ENCODE peak calls at places on chromosomes 11 and 22, in four cellular contexts. G is right atrium auricular region; A is fibroblast of mammary gland; B is CD4-positive, alpha-beta T cell. T is an unnamed sample.

GRCh38 chr11:116517584-116517983 is 255.2 kb downstream of the BUD13 start:
- DNase-seq in G (no peak), A (no peak), B (no peak), T (no peak)

GRCh38 chr11:121630041-121630440 is 177.3 kb upstream of the SORL1-AS1 start:
- DNase-seq in A (peak), G (no peak), B (no peak), T (no peak)

GRCh38 chr11:112555491-112556364 is 295.1 kb upstream of the PLET1 start:
- DNase-seq in B (peak), G (peak), A (peak), T (peak)

GRCh38 chr22:33440756-33441155 is 382.6 kb upstream of the SYN3 start:
- DNase-seq in A (peak), G (no peak), B (no peak), T (no peak)

GRCh38 chr22:49850021-49850911 is 3.4 kb upstream of the ZBED4 start:
- DNase-seq in A (no peak), B (no peak), G (no peak), T (no peak)

GRCh38 chr11:78798567-78799170 is 224.0 kb upstream of the NARS2 start:
- DNase-seq in B (no peak), G (peak), A (peak), T (no peak)

GRCh38 chr22:20628081-20628939 is 120.9 kb downstream of the MED15 start:
- DNase-seq in A (no peak), B (no peak), G (no peak), T (no peak)

GRCh38 chr11:61596990-61597389 is 16.1 kb upstream of the SYT7 start:
- DNase-seq in A (no peak), G (no peak), B (no peak), T (no peak)

GRCh38 chr11:58578136-58578634 is 678 bp upstream of the ZFP91 start:
- DNase-seq in G (peak), B (peak), A (peak), T (peak)

GRCh38 chr11:134373591-134374052 is 38.4 kb downstream of the B3GAT1 start:
- DNase-seq in B (no peak), A (no peak), G (no peak), T (no peak)

GRCh38 chr22:46706060-46706459 is 32.0 kb downstream of the CERK start:
- DNase-seq in G (no peak), B (no peak), A (no peak), T (no peak)

GRCh38 chr11:9002920-9003572 is 755 bp downstream of the NRIP3 start:
- DNase-seq in B (no peak), G (no peak), A (no peak), T (no peak)

GRCh38 chr11:1153105-1153950 is 4.4 kb upstream of the MUC5AC start:
- DNase-seq in A (no peak), G (peak), B (no peak), T (no peak)

GRCh38 chr11:112355726-112356125 is 95.1 kb upstream of the PLET1 start:
- DNase-seq in A (peak), G (no peak), B (no peak), T (no peak)

GRCh38 chr11:110131386-110132123 is 38.4 kb downstream of the ZC3H12C start:
- DNase-seq in G (no peak), A (no peak), B (no peak), T (no peak)

GRCh38 chr11:18699269-18699596 is 654 bp downstream of the TMEM86A start:
- DNase-seq in A (no peak), G (no peak), B (no peak), T (no peak)

GRCh38 chr11:2166091-2166851 is 5.3 kb upstream of the INS start:
- DNase-seq in B (peak), G (no peak), A (no peak), T (no peak)

GRCh38 chr11:29448246-29448877 is 568.5 kb downstream of the KCNA4 start:
- DNase-seq in B (no peak), A (peak), G (no peak), T (no peak)
- TF ChIP-seq CTCF in B (no peak), A (peak), G (no peak), T (no peak)

DNA sequence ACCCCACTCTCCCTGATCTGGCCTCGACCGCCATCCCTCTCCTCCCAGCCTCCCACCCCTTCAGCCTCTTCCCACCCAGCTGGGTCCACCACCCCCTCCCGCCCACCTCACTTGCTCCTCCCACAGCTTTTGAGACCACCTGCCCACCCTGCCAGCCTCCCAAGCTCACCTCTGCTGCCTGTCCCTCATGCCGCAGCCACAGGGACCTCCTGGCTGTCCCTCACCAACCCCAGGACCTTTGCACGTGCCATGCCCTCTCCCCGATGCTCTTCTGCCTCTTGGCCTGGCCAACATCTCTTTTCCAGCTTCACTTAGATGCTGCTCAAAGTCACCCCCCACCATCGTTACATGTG is 6.5 kb downstream of the PNPLA5 start:
- DNase-seq in B (no peak), A (no peak), G (no peak), T (no peak)
- TF ChIP-seq CTCF in B (no peak), A (no peak), G (no peak), T (no peak)

DNA sequence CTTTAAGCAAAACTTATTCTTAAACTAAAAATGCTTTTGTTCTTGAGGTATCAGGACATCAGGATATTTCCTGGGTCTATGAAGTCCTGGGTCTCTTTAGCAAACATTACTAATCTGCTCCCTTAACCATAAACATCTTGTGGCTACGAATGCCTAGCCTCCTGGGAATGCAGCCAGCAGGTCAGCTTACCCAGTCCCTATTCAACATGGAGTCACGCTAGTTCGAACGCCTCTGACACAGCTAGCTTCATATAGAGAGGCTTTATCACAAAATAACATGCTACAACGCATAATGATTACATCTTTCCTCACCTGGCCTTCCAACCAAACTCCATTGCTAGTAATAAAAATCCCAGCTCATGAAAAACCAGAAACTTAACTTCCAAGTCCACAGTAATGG is 17.5 kb upstream of the FIBIN start:
- DNase-seq in B (no peak), G (no peak), A (peak), T (no peak)
- TF ChIP-seq CTCF in B (no peak), G (no peak), A (no peak), T (no peak)

DNA sequence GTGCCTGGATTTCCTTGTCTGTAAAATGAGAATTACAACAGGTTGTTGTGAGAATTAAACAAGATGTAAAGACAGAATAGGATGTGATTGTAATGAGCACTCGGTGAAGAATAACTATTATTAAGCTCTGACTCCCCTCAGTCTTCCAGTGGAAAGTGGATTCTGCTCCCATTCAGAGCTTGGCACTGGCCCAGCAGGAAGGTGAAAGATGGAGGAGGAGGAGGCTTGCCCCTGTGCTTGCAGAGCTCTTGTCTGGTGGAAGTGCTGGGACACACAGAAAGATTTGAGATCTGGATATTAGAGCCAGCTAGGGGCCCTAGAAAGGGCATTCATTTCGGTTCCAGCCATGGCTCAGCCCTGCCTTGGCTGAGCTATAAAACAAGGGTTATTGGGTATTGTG is 28.2 kb downstream of the PHLDB1 start:
- DNase-seq in G (no peak), A (no peak), B (no peak), T (no peak)
- TF ChIP-seq CTCF in G (no peak), A (no peak), B (no peak), T (no peak)

GRCh38 chr11:86727105-86727504 is 54.7 kb upstream of the ME3 start:
- DNase-seq in G (no peak), B (no peak), A (no peak), T (no peak)
- TF ChIP-seq CTCF in G (no peak), B (no peak), A (no peak), T (no peak)

DNA sequence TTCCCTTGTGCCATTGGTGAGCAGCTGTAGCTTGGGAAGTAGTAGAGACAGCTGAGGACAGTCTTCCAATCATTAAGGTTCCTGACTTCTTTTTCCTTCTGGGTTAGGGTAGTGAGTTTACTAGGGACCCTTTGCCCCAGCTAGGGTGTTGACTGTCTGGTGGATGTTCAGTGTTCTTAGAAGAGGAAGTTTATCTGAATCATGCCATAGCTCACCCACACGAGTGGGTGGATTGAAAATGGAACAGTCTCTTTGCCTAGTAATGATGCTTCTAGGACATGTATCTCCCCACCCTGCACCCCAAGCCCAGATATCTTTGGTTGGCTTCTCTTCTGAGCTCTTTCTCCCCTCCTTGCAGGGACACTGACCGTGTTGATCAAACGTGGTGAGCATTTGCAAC is 57.2 kb upstream of the HORMAD2 start:
- DNase-seq in G (no peak), B (no peak), A (peak), T (no peak)
- TF ChIP-seq CTCF in G (no peak), B (no peak), A (no peak), T (no peak)

GRCh38 chr11:72041364-72042058 is 38.8 kb downstream of the NUMA1 start:
- DNase-seq in A (peak), G (peak), B (peak), T (peak)

GRCh38 chr11:72042059-72042425 is 38.3 kb downstream of the NUMA1 start:
- DNase-seq in A (no peak), B (no peak), G (no peak), T (no peak)

GRCh38 chr11:72039108-72039850 is 40.6 kb downstream of the IL18BP start:
- DNase-seq in G (no peak), B (no peak), A (peak), T (no peak)

GRCh38 chr11:72038491-72038890 is 39.8 kb downstream of the IL18BP start:
- DNase-seq in B (no peak), A (peak), G (peak), T (no peak)

GRCh38 chr11:72040497-72041363 is 39.6 kb downstream of the NUMA1 start:
- DNase-seq in B (peak), A (peak), G (peak), T (peak)
- TF ChIP-seq CTCF in B (no peak), A (no peak), G (no peak), T (no peak)

GRCh38 chr11:68893282-68893681 is 10.3 kb downstream of the MRPL21 start:
- DNase-seq in A (no peak), B (no peak), G (no peak), T (no peak)

GRCh38 chr11:68889948-68890446 is 13.6 kb downstream of the MRPL21 start:
- DNase-seq in G (peak), A (peak), B (no peak), T (no peak)

GRCh38 chr11:68892576-68892975 is 11.1 kb downstream of the MRPL21 start:
- DNase-seq in G (no peak), B (no peak), A (no peak), T (no peak)

GRCh38 chr11:68891356-68891948 is 12.2 kb downstream of the MRPL21 start:
- DNase-seq in G (no peak), A (no peak), B (no peak), T (no peak)

DNA sequence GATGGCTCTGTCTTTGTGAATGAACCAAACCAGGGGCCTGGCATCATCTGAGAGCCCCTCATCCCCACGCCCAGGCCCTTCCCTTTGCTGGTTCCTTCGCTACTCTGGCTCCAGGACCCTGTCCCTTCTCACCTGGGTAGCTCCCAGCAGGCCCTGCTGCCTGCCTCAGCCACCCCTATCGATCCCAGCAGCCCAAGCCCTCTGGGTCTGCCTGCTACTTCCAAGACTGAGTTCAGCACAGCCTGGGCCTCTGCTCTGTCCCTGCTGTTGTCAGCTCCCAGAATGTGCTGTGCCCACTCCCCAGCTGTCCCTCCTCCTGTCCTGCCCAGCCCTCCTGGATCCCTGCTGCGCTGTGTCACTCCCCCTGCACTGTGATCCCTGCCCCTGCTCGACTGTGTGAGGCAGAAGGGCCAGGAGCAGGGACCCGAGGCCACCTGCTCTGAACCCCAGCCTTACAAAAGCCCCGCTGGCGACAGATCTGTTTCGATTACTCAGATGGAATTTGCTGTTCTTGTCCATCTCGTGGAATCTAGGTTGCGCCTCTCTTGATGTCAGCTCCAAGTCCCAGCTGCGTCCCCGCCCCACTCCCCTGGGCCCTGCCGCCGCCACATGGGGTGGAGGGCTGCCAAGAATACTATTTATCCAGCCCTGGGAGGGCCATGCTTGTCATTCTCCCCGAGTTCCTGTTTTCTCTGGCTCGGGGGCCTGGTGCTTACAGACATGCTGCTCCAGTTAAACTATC is 13.0 kb downstream of the MRPL21 start:
- DNase-seq in G (peak), A (peak), B (no peak), T (no peak)
- TF ChIP-seq CTCF in G (no peak), A (no peak), B (no peak), T (no peak)

GRCh38 chr11:12288934-12289666 is 88.3 kb upstream of the PARVA start:
- DNase-seq in G (no peak), A (no peak), B (no peak), T (no peak)
- TF ChIP-seq CTCF in G (no peak), A (no peak), B (peak), T (no peak)